ENCODE peak calls at places on chromosomes 5 and 9, in nine cellular contexts. R is HCT116, H is right lobe of liver, T is stomach, B is upper lobe of right lung, F is fibroblast of villous mesenchyme, V is A549, Y is heart left ventricle, S is AG10803. U is an unnamed sample.

GRCh38 chr5:132459031-132459982 is 31.3 kb downstream of the IRF1 start:
- DNase-seq in H (no peak), R (peak; percentile 26), S (peak; percentile 85), T (peak; percentile 49), V (no peak), B (peak; percentile 76), Y (no peak), F (peak; percentile 85), U (no peak)

GRCh38 chr9:79694676-79695400 is 123.1 kb downstream of the TLE4 start:
- DNase-seq in F (peak; percentile 86), H (no peak), T (no peak), V (no peak), B (no peak), S (peak; percentile 96), R (no peak), Y (no peak), U (no peak)

GRCh38 chr5:42036379-42036778 is 111.3 kb downstream of the FBXO4 start:
- DNase-seq in T (no peak), H (no peak), F (no peak), Y (no peak), R (no peak), S (no peak), V (no peak), B (no peak), U (no peak)

GRCh38 chr5:178111925-178112324 is 1.4 kb upstream of the N4BP3 start:
- DNase-seq in R (no peak), H (no peak), Y (no peak), F (peak; percentile 90), B (no peak), V (no peak), T (no peak), S (peak; percentile 77), U (no peak)

GRCh38 chr9:99274016-99274415 is 51.9 kb downstream of the SEC61B start:
- DNase-seq in V (no peak), Y (no peak), B (no peak), T (no peak), R (no peak), F (no peak), H (no peak), S (no peak), U (no peak)

GRCh38 chr5:147818290-147818689 is 13.2 kb downstream of the SPINK1 start:
- DNase-seq in Y (no peak), V (no peak), R (no peak), H (no peak), F (peak; percentile 8), B (no peak), T (no peak), S (no peak), U (no peak)

GRCh38 chr5:157986431-157986990 is 127.6 kb upstream of the CLINT1 start:
- DNase-seq in Y (no peak), H (no peak), T (no peak), S (no peak), R (no peak), F (no peak), V (no peak), B (no peak), U (no peak)

GRCh38 chr9:111658943-111659342 is 2.5 kb upstream of the GNG10 start:
- DNase-seq in F (no peak), V (no peak), S (no peak), B (no peak), R (no peak), T (no peak), H (no peak), Y (no peak), U (no peak)

GRCh38 chr5:174325441-174325840 is 279.9 kb downstream of the NSG2 start:
- DNase-seq in Y (no peak), B (no peak), F (no peak), T (no peak), R (no peak), S (no peak), V (no peak), H (no peak), U (no peak)

GRCh38 chr5:77181596-77182304 is 28.7 kb upstream of the PDE8B start:
- DNase-seq in F (no peak), B (no peak), R (no peak), Y (peak; percentile 31), S (no peak), T (no peak), V (no peak), H (no peak), U (no peak)

GRCh38 chr9:90103771-90104170 is 499.0 kb downstream of the GADD45G start:
- DNase-seq in F (no peak), B (no peak), T (no peak), Y (no peak), V (no peak), S (no peak), H (no peak), R (no peak), U (no peak)

GRCh38 chr9:132609184-132609583 is 26.8 kb downstream of the BARHL1 start:
- DNase-seq in H (no peak), Y (no peak), T (no peak), F (no peak), V (no peak), S (no peak), B (no peak), R (no peak), U (no peak)

GRCh38 chr5:125227333-125228075 is 481.1 kb upstream of the ZNF608 start:
- DNase-seq in S (no peak), V (peak; percentile 29), B (no peak), Y (peak; percentile 25), H (no peak), T (no peak), R (peak; percentile 15), F (peak; percentile 38), U (no peak)
- TF ChIP-seq CTCF in S (peak; percentile 50), V (peak; percentile 26), B (no peak), Y (peak; percentile 30), H (peak; percentile 50), T (no peak), R (peak; percentile 18), F (peak; percentile 69), U (peak; percentile 42)

DNA sequence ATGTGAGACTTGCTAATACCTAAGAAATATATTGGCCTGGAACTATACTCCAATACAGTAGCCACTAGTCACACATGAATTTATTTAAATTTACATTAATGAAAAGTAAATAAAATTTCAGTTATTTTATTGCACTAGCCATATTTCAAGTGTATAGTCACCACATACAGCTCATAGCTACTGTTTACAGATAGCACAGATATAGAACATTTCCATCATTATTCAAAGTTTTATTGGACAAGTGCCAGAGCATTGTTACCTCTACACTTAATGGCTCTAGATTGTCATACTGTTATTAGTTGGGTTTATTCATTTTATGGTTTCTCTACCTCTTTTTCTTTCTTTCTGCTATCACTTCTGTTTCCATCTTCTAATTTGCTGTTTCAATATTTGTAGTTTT is 90.6 kb downstream of the RIC1 start:
- DNase-seq in Y (no peak), H (no peak), T (no peak), B (no peak), F (no peak), V (peak; percentile 9), R (no peak), S (no peak), U (peak; percentile 19)
- H3K4me3 ChIP-seq in Y (no peak overlapping the region), H (no peak overlapping the region), T (no peak overlapping the region), B (no peak overlapping the region), F (no peak overlapping the region), V (no peak overlapping the region), R (no peak overlapping the region), S (no peak overlapping the region), U (no peak overlapping the region)

DNA sequence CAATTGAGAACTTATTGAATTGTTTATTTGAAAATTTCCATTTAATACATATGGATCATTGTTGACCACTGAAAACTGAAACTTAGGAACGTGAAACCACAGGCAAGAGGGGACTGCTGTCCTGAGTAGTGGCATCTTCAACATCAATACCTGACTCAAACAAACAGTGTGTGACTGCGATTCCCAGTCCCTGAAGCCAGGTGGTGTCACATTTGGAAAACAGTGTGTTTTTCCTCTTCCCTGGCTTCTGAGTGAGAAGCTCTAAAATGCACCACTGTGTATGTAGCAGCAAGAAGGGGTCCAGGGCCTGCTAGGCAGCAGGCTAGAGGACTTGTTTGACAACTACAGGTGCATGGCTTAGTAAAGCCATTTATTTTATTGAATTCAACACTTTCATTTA is 10.8 kb downstream of the GAPT start:
- DNase-seq in S (no peak), H (no peak), F (no peak), B (no peak), V (no peak), R (no peak), Y (no peak), T (no peak), U (no peak)
- TF ChIP-seq CTCF in S (no peak), H (peak; percentile 34), F (no peak), B (no peak), V (no peak), R (peak; percentile 11), Y (no peak), T (no peak), U (peak; percentile 14)

GRCh38 chr9:120904999-120905793 is 21.4 kb downstream of the TRAF1 start:
- DNase-seq in Y (no peak), H (no peak), R (no peak), S (no peak), B (no peak), V (no peak), T (no peak), F (no peak), U (no peak)

GRCh38 chr9:120905794-120906248 is 20.8 kb downstream of the TRAF1 start:
- DNase-seq in V (no peak), H (no peak), F (no peak), R (no peak), T (no peak), Y (no peak), B (no peak), S (no peak), U (no peak)

GRCh38 chr9:120902286-120902685 is 24.3 kb downstream of the TRAF1 start:
- DNase-seq in H (no peak), V (no peak), T (no peak), Y (no peak), F (no peak), B (no peak), R (no peak), S (no peak), U (no peak)

GRCh38 chr9:120902824-120903608 is 23.6 kb downstream of the TRAF1 start:
- DNase-seq in T (no peak), Y (no peak), V (no peak), F (no peak), S (no peak), H (no peak), B (no peak), R (no peak), U (no peak)

GRCh38 chr9:120904061-120904998 is 22.3 kb downstream of the TRAF1 start:
- DNase-seq in B (no peak), R (no peak), Y (no peak), H (no peak), V (no peak), F (no peak), S (no peak), T (no peak), U (no peak)
- H3K4me3 ChIP-seq in B (no peak overlapping the region), R (no peak overlapping the region), Y (no peak overlapping the region), H (no peak overlapping the region), V (no peak overlapping the region), F (no peak overlapping the region), S (no peak overlapping the region), T (no peak overlapping the region), U (no peak overlapping the region)

GRCh38 chr5:176737001-176737745 is 73.2 kb upstream of the UNC5A start:
- DNase-seq in R (no peak), T (peak; percentile 17), V (no peak), F (no peak), Y (no peak), S (no peak), B (peak; percentile 26), H (no peak), U (no peak)
- TF ChIP-seq CTCF in R (no peak), T (no peak), V (no peak), F (no peak), Y (no peak), S (no peak), B (no peak), H (no peak), U (no peak)

U was measured in LNCaP clone FGC.